ENCODE peak calls at places on chromosomes 13 and 19, in seven cellular contexts. H is GM12891, Y is HepG2, B is GM12892, J is SK-N-SH, U is H1, O is K562. N is an unnamed sample.
A peak's percentile ranks its signal among the peaks of the same experiment; 100 is the strongest.

GRCh38 chr13:37134411-37135041 is 29.1 kb upstream of the CSNK1A1L start:
- DNase-seq in H (no peak), Y (no peak), B (no peak), J (no peak), U (no peak), O (no peak), N (no peak)

GRCh38 chr13:80048802-80049201 is 292.1 kb downstream of the SPRY2 start:
- DNase-seq in H (peak; percentile 9), Y (no peak), B (peak; percentile 11), J (no peak), U (peak; percentile 9), O (peak; percentile 49), N (peak; percentile 89)

GRCh38 chr19:18091217-18091608 is 4.5 kb upstream of the IL12RB1 start:
- DNase-seq in H (no peak), Y (no peak), B (peak; percentile 47), J (no peak), U (no peak), O (peak; percentile 74), N (peak; percentile 66)

GRCh38 chr19:54160182-54160811 is 776 bp upstream of the LENG1 start:
- DNase-seq in H (no peak), Y (no peak), B (no peak), J (no peak), U (no peak), O (peak; percentile 50), N (no peak)

GRCh38 chr19:581399-582111 is 8.1 kb upstream of the HCN2 start:
- DNase-seq in H (no peak), Y (no peak), B (no peak), J (no peak), U (no peak), O (peak; percentile 20), N (no peak)

GRCh38 chr13:44013666-44014291 is 134.1 kb downstream of the LACC1 start:
- DNase-seq in H (no peak), Y (no peak), B (no peak), J (no peak), U (no peak), O (no peak), N (no peak)

GRCh38 chr19:6359517-6359916 is 1.8 kb upstream of the CLPP start:
- DNase-seq in H (no peak), Y (no peak), B (no peak), J (no peak), U (no peak), O (no peak), N (no peak)

GRCh38 chr19:13899393-13899792 is 6.5 kb downstream of the BRME1 start:
- DNase-seq in H (no peak), Y (peak; percentile 75), B (no peak), J (no peak), U (no peak), O (no peak), N (no peak)

GRCh38 chr19:48794291-48794690 is 16.5 kb downstream of the BCAT2 start:
- DNase-seq in H (no peak), Y (no peak), B (no peak), J (no peak), U (no peak), O (no peak), N (no peak)

GRCh38 chr13:50611117-50611781 is 232.2 kb downstream of the DLEU7 start:
- DNase-seq in H (no peak), Y (no peak), B (no peak), J (no peak), U (no peak), O (no peak), N (no peak)

GRCh38 chr19:45822716-45823115 is 7.6 kb upstream of the RSPH6A start:
- DNase-seq in H (no peak), Y (no peak), B (no peak), J (no peak), U (no peak), O (no peak), N (no peak)

GRCh38 chr13:106700007-106700950 is 132.3 kb upstream of the ARGLU1 start:
- DNase-seq in H (no peak), Y (no peak), B (no peak), J (no peak), U (no peak), O (no peak), N (no peak)

GRCh38 chr19:46913852-46914430 is 53.1 kb downstream of the ARHGAP35 start:
- DNase-seq in H (no peak), Y (no peak), B (no peak), J (no peak), U (no peak), O (peak; percentile 38), N (peak; percentile 16)

GRCh38 chr13:27559714-27560113 is 60.6 kb downstream of the LNX2 start:
- DNase-seq in H (no peak), Y (no peak), B (no peak), J (no peak), U (no peak), O (no peak), N (peak; percentile 1)

GRCh38 chr19:52638601-52639000 is 446 bp upstream of the ZNF83 start:
- DNase-seq in H (peak; percentile 16), Y (no peak), B (peak; percentile 25), J (peak; percentile 53), U (no peak), O (peak; percentile 40), N (no peak)

GRCh38 chr13:97279913-97280312 is 57.8 kb downstream of the MBNL2 start:
- DNase-seq in H (no peak), Y (no peak), B (no peak), J (no peak), U (no peak), O (no peak), N (no peak)

GRCh38 chr19:29623726-29624488 is 17.8 kb downstream of the POP4 start:
- DNase-seq in H (no peak), Y (no peak), B (no peak), J (no peak), U (no peak), O (peak; percentile 57), N (no peak)

GRCh38 chr13:97720881-97721280 is 232.6 kb upstream of the IPO5 start:
- DNase-seq in H (no peak), Y (no peak), B (no peak), J (no peak), U (no peak), O (no peak), N (no peak)

GRCh38 chr19:46529622-46530451 is 34.2 kb upstream of the PNMA8B start:
- DNase-seq in H (peak; percentile 66), Y (peak; percentile 46), B (peak; percentile 60), J (peak; percentile 81), U (no peak), O (peak; percentile 82), N (no peak)

GRCh38 chr13:106859505-106859904 is 291.6 kb upstream of the ARGLU1 start:
- DNase-seq in H (no peak), Y (no peak), B (no peak), J (no peak), U (no peak), O (no peak), N (no peak)

GRCh38 chr13:32530841-32531253 is 7.7 kb downstream of the N4BP2L2 start:
- DNase-seq in H (no peak), Y (no peak), B (no peak), J (no peak), U (no peak), O (no peak), N (peak; percentile 23)

GRCh38 chr13:23788459-23788858 is 100.7 kb downstream of the MIPEP start:
- DNase-seq in H (no peak), Y (no peak), B (no peak), J (no peak), U (no peak), O (no peak), N (no peak)
- TF ChIP-seq TAF1 in H (no peak), Y (no peak), B (no peak), J (no peak), U (no peak), O (no peak), N (no peak)

GRCh38 chr13:110331362-110331761 is 24.3 kb downstream of the COL4A2 start:
- DNase-seq in H (no peak), Y (no peak), B (no peak), J (no peak), U (no peak), O (no peak), N (no peak)
- TF ChIP-seq TAF1 in H (no peak), Y (no peak), B (no peak), J (no peak), U (no peak), O (no peak), N (no peak)

DNA sequence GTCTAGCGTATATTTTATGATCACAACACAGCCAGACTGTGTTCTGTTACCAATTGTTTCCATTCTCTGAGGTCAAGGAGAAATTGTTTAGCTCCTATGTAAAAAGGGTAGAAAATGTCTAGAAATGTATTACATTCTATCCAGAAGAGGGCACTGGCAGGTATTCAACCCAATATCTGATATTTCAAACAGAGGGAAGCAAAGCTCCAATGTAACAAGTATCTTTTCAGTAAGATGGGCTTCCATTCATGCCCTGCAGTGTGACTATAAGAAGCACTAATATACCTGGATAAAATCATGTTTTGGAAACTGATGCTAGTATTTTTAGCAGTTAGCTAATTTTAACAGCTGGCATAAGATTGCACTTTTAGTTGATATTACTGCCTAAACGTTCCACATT is 312.7 kb downstream of the FGF14 start:
- DNase-seq in H (no peak), Y (no peak), B (no peak), J (no peak), U (no peak), O (no peak), N (no peak)
- TF ChIP-seq TAF1 in H (no peak), Y (no peak), B (no peak), J (no peak), U (no peak), O (no peak), N (no peak)

GRCh38 chr13:114002771-114003321 is 29.0 kb upstream of the C13orf46 start:
- DNase-seq in H (no peak), Y (no peak), B (no peak), J (no peak), U (no peak), O (no peak), N (no peak)
- TF ChIP-seq TAF1 in H (no peak), Y (no peak), B (no peak), J (no peak), U (no peak), O (no peak), N (no peak)

DNA sequence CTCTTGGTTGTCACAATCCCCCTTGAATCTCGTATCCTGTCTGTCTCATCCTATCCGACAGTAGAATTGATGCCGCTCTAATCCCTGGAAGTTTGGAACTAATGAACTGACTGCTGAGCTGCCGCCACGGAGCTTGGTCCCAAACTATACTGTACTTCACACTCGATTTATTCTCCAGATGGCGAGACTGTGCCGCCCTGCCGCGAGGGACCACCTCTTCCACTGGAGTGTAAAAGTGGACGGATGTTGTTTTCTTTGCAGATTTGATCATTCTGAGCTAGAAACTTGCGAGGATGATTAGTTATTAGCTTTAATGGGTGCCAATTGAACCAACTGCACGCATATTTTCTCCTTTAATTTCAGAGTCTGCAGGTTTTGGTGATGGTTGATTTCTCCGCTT is 117.2 kb downstream of the ZIC5 start:
- DNase-seq in H (no peak), Y (no peak), B (no peak), J (no peak), U (no peak), O (no peak), N (no peak)
- TF ChIP-seq TAF1 in H (no peak), Y (no peak), B (no peak), J (no peak), U (no peak), O (no peak), N (no peak)

DNA sequence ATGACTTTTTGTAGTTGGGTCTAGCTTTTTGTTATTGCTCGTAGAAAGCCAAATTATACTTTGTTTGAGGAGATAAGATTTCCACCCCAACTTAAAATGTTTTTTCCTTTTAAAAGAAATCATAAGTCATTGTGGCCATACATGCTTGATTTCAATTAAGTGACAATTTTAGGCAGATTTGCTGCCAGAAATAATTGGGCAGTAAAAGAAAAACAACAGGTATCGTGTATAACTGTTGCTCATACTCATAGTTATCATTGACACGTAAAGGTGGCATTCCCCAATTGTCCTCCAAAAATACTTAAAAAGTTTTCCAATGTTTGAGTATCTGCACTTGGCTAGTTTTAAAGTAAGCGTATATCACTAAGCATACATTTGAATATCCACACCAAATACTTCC is 313.0 kb downstream of the TEX29 start:
- DNase-seq in H (no peak), Y (no peak), B (no peak), J (no peak), U (no peak), O (no peak), N (no peak)
- TF ChIP-seq TAF1 in H (no peak), Y (no peak), B (no peak), J (no peak), U (no peak), O (no peak), N (no peak)